ENCODE peak calls at places on chromosomes 7 and 10, in eight cellular contexts. Z is left ventricle myocardium inferior, N is brain microvascular endothelial cell, U is A549, O is dorsolateral prefrontal cortex, M is OCI-LY7, G is tibial artery, X is heart left ventricle. Q is an unnamed sample.

GRCh38 chr10:78913219-78914059 is 155.3 kb upstream of the ZMIZ1 start:
- DNase-seq in Z (no peak), N (no peak), U (no peak), O (peak; percentile 97), M (peak; percentile 58), G (no peak), X (no peak), Q (no peak)

GRCh38 chr7:36232555-36232954 is 79.5 kb downstream of the EEPD1 start:
- DNase-seq in Z (no peak), N (no peak), U (no peak), O (no peak), M (no peak), G (no peak), X (no peak), Q (no peak)

GRCh38 chr7:150957119-150958020 is 20.8 kb downstream of the KCNH2 start:
- DNase-seq in Z (peak; percentile 15), N (no peak), U (no peak), O (no peak), M (no peak), G (no peak), X (no peak), Q (no peak)

GRCh38 chr7:80467069-80467468 is 44.8 kb downstream of the GNAT3 start:
- DNase-seq in Z (no peak), N (peak; percentile 12), U (peak; percentile 38), O (no peak), M (no peak), G (no peak), X (no peak), Q (peak; percentile 58)

GRCh38 chr10:96840841-96841518 is 8.9 kb downstream of the LCOR start:
- DNase-seq in Z (no peak), N (peak; percentile 44), U (peak; percentile 47), O (no peak), M (no peak), G (no peak), X (no peak), Q (peak; percentile 56)

GRCh38 chr10:74011762-74012161 is 13.8 kb downstream of the VCL start:
- DNase-seq in Z (no peak), N (peak; percentile 83), U (peak; percentile 46), O (no peak), M (no peak), G (no peak), X (no peak), Q (peak; percentile 94)

GRCh38 chr7:158973440-158973839 is 117.1 kb downstream of the DYNC2I1 start:
- DNase-seq in Z (peak; percentile 45), N (no peak), U (peak; percentile 33), O (no peak), M (no peak), G (no peak), X (no peak), Q (no peak)

GRCh38 chr7:23520582-23520981 is 11.2 kb downstream of the TRA2A start:
- DNase-seq in Z (no peak), N (no peak), U (peak; percentile 29), O (no peak), M (no peak), G (no peak), X (no peak), Q (no peak)

GRCh38 chr10:93091960-93092359 is 18.3 kb downstream of the CYP26A1 start:
- DNase-seq in Z (no peak), N (no peak), U (no peak), O (no peak), M (no peak), G (no peak), X (no peak), Q (no peak)

GRCh38 chr7:121062684-121063279 is 74.3 kb downstream of the CPED1 start:
- DNase-seq in Z (no peak), N (no peak), U (no peak), O (no peak), M (no peak), G (no peak), X (no peak), Q (no peak)
- TF ChIP-seq CTCF in Z (no peak), N (no peak), U (no peak), O (no peak), M (no peak), G (no peak), X (no peak), Q (no peak)

GRCh38 chr10:70481831-70482530 is 3.4 kb downstream of the PALD1 start:
- DNase-seq in Z (peak; percentile 77), N (no peak), U (no peak), O (no peak), M (no peak), G (peak; percentile 93), X (peak; percentile 81), Q (peak; percentile 32)

GRCh38 chr10:70479626-70480253 is 1.2 kb downstream of the PALD1 start:
- DNase-seq in Z (no peak), N (no peak), U (no peak), O (no peak), M (no peak), G (no peak), X (peak; percentile 51), Q (no peak)

GRCh38 chr10:70481105-70481504 is 2.5 kb downstream of the PALD1 start:
- DNase-seq in Z (no peak), N (no peak), U (no peak), O (no peak), M (no peak), G (no peak), X (no peak), Q (no peak)

GRCh38 chr10:70479161-70479531 is 579 bp downstream of the PALD1 start:
- DNase-seq in Z (no peak), N (no peak), U (peak; percentile 20), O (no peak), M (peak; percentile 61), G (no peak), X (no peak), Q (no peak)

DNA sequence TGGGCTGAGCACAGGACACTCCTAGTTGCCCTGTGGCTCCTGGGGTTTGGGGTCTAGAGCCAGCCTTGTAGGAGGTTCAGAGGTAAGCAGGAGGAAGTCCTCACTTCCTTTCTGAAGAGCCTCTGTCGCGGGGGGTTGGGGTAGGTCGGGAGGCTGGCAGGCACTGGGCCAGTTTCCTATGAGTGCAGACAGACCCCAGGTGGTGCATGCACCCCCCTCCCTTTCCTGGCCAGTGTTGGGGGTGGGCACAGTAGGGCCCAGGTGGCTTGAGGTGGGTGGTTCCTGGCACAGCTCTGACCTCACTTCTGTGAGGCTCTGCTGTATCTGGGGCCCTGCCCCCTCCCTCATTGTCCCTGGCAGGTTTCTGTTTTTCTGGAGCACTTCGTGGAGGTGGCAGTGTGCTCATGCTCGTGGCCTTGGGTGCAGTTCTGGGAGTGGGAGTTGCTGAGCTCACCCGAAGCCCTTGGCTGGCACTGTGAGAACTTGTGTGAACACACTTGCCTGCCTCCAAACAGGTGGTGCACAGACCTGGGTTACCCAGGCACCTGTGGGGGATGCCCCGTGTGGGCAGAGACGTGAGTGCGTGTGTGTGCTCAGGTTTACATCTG is 1.8 kb downstream of the PALD1 start:
- DNase-seq in Z (no peak), N (no peak), U (no peak), O (no peak), M (peak; percentile 86), G (no peak), X (no peak), Q (no peak)
- H3K4me3 ChIP-seq in Z (peak overlapping the region; percentile 77), N (no peak overlapping the region), U (no peak overlapping the region), O (peak overlapping the region; percentile 74), M (peak overlapping the region; percentile 95), G (peak overlapping the region; percentile 76), X (no peak overlapping the region), Q (no peak overlapping the region)

GRCh38 chr10:14032406-14032998 is 298.2 kb downstream of the FRMD4A start:
- DNase-seq in Z (peak; percentile 30), N (no peak), U (no peak), O (no peak), M (peak; percentile 5), G (no peak), X (no peak), Q (peak; percentile 14)
- TF ChIP-seq CTCF in Z (peak; percentile 79), N (peak; percentile 86), U (peak; percentile 39), O (peak; percentile 38), M (peak; percentile 79), G (peak; percentile 44), X (peak; percentile 67), Q (peak; percentile 75)

GRCh38 chr7:56256108-56256507 is 139.9 kb upstream of the NUPR2 start:
- DNase-seq in Z (no peak), N (no peak), U (no peak), O (peak; percentile 12), M (no peak), G (no peak), X (no peak), Q (no peak)
- H3K4me3 ChIP-seq in Z (no peak overlapping the region), N (no peak overlapping the region), U (no peak overlapping the region), O (no peak overlapping the region), M (no peak overlapping the region), G (no peak overlapping the region), X (no peak overlapping the region), Q (no peak overlapping the region)

DNA sequence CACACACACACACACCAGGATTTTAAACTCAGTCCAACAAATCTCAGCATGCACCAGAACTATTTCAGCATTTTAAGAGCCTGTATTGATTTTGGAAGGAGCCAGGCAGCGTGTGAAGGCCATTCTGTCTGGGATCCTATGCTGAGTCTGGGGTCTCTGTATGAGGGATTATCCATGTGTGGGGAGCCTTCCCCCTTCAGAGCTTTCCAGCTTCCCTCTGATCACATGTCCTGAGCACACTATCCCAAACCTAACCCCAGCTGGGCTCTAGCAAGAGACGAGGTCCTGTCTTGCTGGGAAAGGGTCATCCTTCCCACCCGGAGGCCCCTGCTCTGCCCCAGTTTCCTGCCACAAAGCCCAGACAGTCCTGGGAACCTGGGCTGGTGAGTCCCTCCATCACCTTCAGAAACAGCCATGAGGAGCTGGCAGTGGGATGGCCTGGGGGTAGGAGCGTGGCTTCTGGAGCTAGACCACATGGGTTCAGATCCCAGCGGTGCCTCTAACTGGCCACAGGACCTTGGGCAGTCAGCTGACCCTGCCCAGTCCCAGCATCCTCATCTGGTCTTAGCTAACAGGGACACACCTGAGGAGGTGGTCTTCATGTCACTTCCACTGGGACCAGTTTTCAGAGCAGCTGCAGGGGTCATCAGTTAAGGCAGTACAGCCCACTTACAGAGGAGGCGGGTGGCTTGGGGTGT is 79.6 kb upstream of the RET start:
- DNase-seq in Z (no peak), N (no peak), U (no peak), O (no peak), M (no peak), G (peak; percentile 60), X (no peak), Q (no peak)
- TF ChIP-seq CTCF in Z (no peak), N (no peak), U (no peak), O (no peak), M (no peak), G (no peak), X (no peak), Q (no peak)

GRCh38 chr7:157556339-157556944 is 219.6 kb downstream of the DNAJB6 start:
- DNase-seq in Z (no peak), N (no peak), U (no peak), O (no peak), M (no peak), G (peak; percentile 10), X (no peak), Q (no peak)
- H3K4me3 ChIP-seq in Z (no peak overlapping the region), N (no peak overlapping the region), U (no peak overlapping the region), O (no peak overlapping the region), M (no peak overlapping the region), G (no peak overlapping the region), X (no peak overlapping the region), Q (no peak overlapping the region)

Q was measured in cardiac fibroblast.